ENCODE peak calls at places on chromosomes 12 and 14, in four cellular contexts. L is sigmoid colon, P is breast epithelium, O is left ventricle myocardium inferior. A is an unnamed sample.

GRCh38 chr12:112096667-112097066 is 11.9 kb downstream of the NAA25 start:
- DNase-seq in L (no peak), P (no peak), O (no peak), A (peak; percentile 20)

GRCh38 chr14:67820428-67820881 is 876 bp downstream of the RAD51B start:
- DNase-seq in L (no peak), P (no peak), O (no peak), A (peak; percentile 54)

GRCh38 chr14:73761621-73762355 is 47.6 kb upstream of the PNMA1 start:
- DNase-seq in P (no peak), L (peak; percentile 69), O (no peak), A (no peak)

GRCh38 chr12:63808631-63809030 is 28.9 kb downstream of the RXYLT1 start:
- DNase-seq in P (no peak), O (no peak), L (no peak), A (no peak)

GRCh38 chr12:6699989-6700645 is 498 bp downstream of the PIANP start:
- DNase-seq in O (no peak), L (peak; percentile 69), P (no peak), A (peak; percentile 85)

GRCh38 chr12:64103821-64104220 is 118.3 kb downstream of the KICS2 start:
- DNase-seq in O (no peak), L (no peak), P (no peak), A (no peak)

GRCh38 chr12:118302053-118302452 is 70.7 kb downstream of the TAOK3 start:
- DNase-seq in L (no peak), P (no peak), O (no peak), A (no peak)

GRCh38 chr14:33332497-33332896 is 393.8 kb downstream of the NPAS3 start:
- DNase-seq in O (no peak), L (no peak), P (no peak), A (no peak)

GRCh38 chr12:124681779-124682391 is 114.5 kb upstream of the NCOR2 start:
- DNase-seq in O (peak; percentile 70), P (no peak), L (peak; percentile 86), A (peak; percentile 71)

GRCh38 chr12:106423291-106423690 is 65.7 kb downstream of the POLR3B start:
- DNase-seq in O (no peak), L (no peak), P (no peak), A (no peak)

GRCh38 chr12:94207467-94208432 is 59.4 kb downstream of the PLXNC1 start:
- DNase-seq in O (no peak), L (no peak), P (no peak), A (peak; percentile 35)

GRCh38 chr12:89448526-89448925 is 76.1 kb downstream of the GALNT4 start:
- DNase-seq in L (no peak), O (no peak), P (no peak), A (no peak)

GRCh38 chr14:105204206-105204930 is 23.3 kb upstream of the NUDT14 start:
- DNase-seq in L (no peak), P (no peak), O (peak; percentile 76), A (no peak)

GRCh38 chr14:73467800-73468199 is 9.5 kb upstream of the NUMB start:
- DNase-seq in L (no peak), O (no peak), P (no peak), A (no peak)

GRCh38 chr14:104075530-104076151 is 9.9 kb upstream of the ASPG start:
- DNase-seq in P (no peak), L (no peak), O (no peak), A (peak; percentile 60)

GRCh38 chr12:62224601-62225000 is 35.6 kb upstream of the USP15 start:
- DNase-seq in P (no peak), O (no peak), L (no peak), A (no peak)

GRCh38 chr12:45565590-45565989 is 163.9 kb upstream of the ARID2 start:
- DNase-seq in P (no peak), O (no peak), L (no peak), A (no peak)

GRCh38 chr12:131910302-131911110 is 16.1 kb downstream of the ULK1 start:
- DNase-seq in L (peak; percentile 61), O (no peak), P (no peak), A (no peak)

GRCh38 chr14:103527408-103528157 is 1.4 kb upstream of the TRMT61A start:
- DNase-seq in O (no peak), L (no peak), P (no peak), A (no peak)

GRCh38 chr12:102702447-102703114 is 214.5 kb downstream of the PAH start:
- DNase-seq in L (peak; percentile 64), P (no peak), O (no peak), A (peak; percentile 83)

GRCh38 chr12:75116611-75117010 is 93.0 kb downstream of the KCNC2 start:
- DNase-seq in O (no peak), L (no peak), P (no peak), A (no peak)

GRCh38 chr12:100141666-100141997 is 1.0 kb downstream of the BLTP3B start:
- DNase-seq in P (no peak), O (no peak), L (peak; percentile 62), A (no peak)

GRCh38 chr12:27233814-27234213 is 10.3 kb upstream of the STK38L start:
- DNase-seq in O (no peak), L (no peak), P (no peak), A (peak; percentile 74)

GRCh38 chr14:93962701-93963601 is 13.4 kb downstream of the ASB2 start:
- DNase-seq in L (no peak), P (no peak), O (no peak), A (no peak)

GRCh38 chr12:42798811-42799438 is 209.4 kb upstream of the PRICKLE1 start:
- DNase-seq in L (no peak), O (no peak), P (no peak), A (no peak)

GRCh38 chr12:25986169-25986568 is 27.7 kb downstream of the RASSF8 start:
- DNase-seq in P (no peak), L (no peak), O (no peak), A (no peak)

GRCh38 chr12:66196806-66197205 is 7.8 kb downstream of the IRAK3 start:
- DNase-seq in O (no peak), L (no peak), P (no peak), A (peak; percentile 14)

GRCh38 chr14:50542941-50543418 is 10.6 kb upstream of the MAP4K5 start:
- DNase-seq in L (no peak), P (no peak), O (no peak), A (no peak)

GRCh38 chr12:55704824-55705780 is 2.6 kb downstream of the ITGA7 start:
- DNase-seq in L (no peak), O (peak; percentile 5), P (no peak), A (no peak)

GRCh38 chr12:55705802-55706402 is 1.8 kb downstream of the ITGA7 start:
- DNase-seq in L (no peak), O (no peak), P (no peak), A (peak; percentile 91)

GRCh38 chr12:55702861-55703260 is 4.8 kb downstream of the ITGA7 start:
- DNase-seq in L (no peak), P (no peak), O (no peak), A (no peak)

GRCh38 chr12:55703288-55703687 is 4.4 kb downstream of the ITGA7 start:
- DNase-seq in P (no peak), O (peak; percentile 57), L (peak; percentile 92), A (no peak)

GRCh38 chr12:55703976-55704761 is 3.5 kb downstream of the ITGA7 start:
- DNase-seq in L (peak; percentile 72), O (no peak), P (no peak), A (no peak)
- H3K4me1 ChIP-seq in L (peaks cover 56% of the 10 kb centered on the region), O (peaks cover 98% of the 10 kb centered on the region), P (no peaks in the 10 kb centered on the region), A (no peaks in the 10 kb centered on the region)

DNA sequence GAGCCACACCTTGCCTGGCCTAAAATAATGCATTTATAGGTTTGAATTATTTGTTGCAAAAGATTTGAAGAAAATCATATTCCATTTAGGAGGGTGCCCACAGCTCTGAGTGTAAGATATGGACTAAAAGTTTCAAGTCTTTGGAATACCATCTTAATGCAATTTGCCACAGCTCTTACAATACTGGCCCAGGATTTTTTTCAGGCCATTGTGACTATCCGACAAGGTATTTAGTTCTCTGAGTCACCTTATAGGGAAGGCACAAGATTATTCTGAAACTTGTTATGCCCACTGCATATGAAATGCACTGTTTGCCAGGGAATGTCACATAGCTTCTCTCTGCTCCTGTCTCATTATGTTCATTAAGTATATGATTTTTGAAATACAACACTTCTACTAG is 29.6 kb upstream of the SLC6A13 start:
- DNase-seq in L (no peak), P (no peak), O (no peak), A (no peak)
- H3K36me3 ChIP-seq in L (peaks cover 17% of the 10 kb centered on the region), P (peaks cover 15% of the 10 kb centered on the region), O (peaks cover 77% of the 10 kb centered on the region), A (peaks cover 79% of the 10 kb centered on the region)

DNA sequence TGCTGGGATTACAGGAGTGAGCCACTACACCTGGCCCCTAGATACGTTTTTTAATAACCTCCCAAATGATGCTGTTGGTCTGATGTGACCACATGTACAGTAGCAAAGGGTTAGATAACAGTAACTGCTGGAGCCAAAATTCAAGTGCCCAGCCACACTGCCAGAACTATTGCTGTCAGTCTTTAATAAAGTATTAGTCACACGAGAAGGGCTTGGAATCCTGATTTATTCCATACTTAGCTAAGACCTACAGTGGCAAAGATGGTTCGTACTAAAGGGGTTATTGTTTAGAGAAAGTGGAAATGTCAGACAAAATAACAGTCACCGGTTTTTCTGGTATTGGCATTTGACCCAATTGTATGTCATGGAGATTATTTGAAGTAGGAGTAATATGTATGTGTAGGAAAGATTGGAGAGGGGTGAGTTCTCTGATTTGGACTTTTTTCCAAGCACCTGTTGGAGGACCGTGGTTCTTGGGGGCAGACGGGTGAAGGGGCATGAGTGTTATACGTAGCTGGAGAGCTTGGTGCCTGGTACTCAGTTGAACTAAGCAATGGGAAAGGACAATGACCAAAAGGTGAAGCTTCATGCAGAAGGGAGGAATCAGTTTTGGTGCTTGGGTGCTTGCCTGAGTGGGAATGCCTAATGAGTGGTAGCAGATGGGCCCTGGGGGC is 9.7 kb downstream of the TUBA1C start:
- DNase-seq in P (no peak), L (no peak), O (peak; percentile 41), A (no peak)
- H3K4me3 ChIP-seq in P (no peak overlapping the region), L (no peak overlapping the region), O (no peak overlapping the region), A (no peak overlapping the region)

DNA sequence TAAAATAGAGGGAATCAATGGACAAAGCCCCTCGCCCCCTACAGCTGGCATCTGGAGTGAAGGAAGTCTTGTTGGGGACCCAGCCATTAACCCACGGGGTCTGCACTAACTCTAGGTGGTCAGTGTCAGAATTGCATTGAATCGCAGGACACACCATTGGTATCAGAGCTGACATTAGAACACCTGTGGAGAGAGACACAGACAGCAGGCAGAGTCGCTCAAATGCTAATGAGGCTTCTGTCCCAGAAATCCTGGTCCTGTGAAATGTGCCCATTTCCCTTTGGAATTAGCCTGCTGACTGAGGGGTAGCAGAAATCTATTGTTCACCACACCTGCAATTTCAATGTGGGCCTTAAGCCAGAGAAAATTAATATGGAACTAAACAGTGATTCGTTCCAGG is 33.0 kb downstream of the TMEM132D start:
- DNase-seq in L (no peak), P (no peak), O (no peak), A (no peak)
- H3K4me1 ChIP-seq in L (no peaks in the 10 kb centered on the region), P (no peaks in the 10 kb centered on the region), O (no peaks in the 10 kb centered on the region), A (peaks cover 17% of the 10 kb centered on the region)

DNA sequence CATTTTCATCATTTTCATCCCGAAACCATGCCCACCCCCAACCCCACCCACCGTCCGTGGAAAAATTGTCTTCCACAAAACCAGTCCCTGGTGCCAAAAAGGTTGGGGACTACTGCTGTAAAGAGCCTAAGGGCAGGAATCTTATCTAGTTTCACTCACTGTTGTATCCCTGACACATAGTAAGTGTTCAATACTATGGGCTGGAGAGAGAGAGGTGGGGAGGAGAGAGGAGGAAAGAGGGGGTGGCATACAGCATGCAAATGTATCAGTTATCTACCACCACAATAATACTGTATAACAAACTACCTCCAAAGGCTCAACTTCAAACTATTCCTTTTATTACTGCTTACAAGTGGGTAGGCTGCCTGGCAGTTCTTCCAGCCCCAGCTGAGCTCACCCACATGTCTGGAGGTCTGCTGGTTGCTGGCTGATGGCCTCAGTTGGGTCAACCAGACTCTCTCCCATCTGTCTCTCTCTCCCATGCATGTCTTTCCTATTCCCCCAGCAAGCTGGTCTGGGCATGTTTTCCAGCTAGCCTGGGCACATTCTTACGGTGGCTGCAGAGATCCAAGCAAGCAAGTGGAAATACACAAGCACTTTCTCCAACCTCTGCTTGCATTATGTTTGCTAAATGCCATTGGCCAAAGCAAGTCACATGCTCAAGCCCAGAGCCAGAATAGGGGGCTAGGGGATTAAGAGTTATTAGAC is 31.7 kb upstream of the FICD start:
- DNase-seq in P (no peak), L (no peak), O (no peak), A (no peak)
- H3K36me3 ChIP-seq in P (no peaks in the 10 kb centered on the region), L (no peaks in the 10 kb centered on the region), O (no peaks in the 10 kb centered on the region), A (no peaks in the 10 kb centered on the region)

A was measured in endodermal cell.